ENCODE peak calls at places on chromosomes 4 and X, in six cellular contexts. F, V, C, A, D and J are unnamed samples.

GRCh38 chr4:183344523-183345255 is 22.5 kb upstream of the CLDN24 start:
- DNase-seq in V (no peak), A (no peak), D (no peak), C (no peak), F (no peak), J (no peak)

GRCh38 chr4:156377036-156377700 is 423.5 kb upstream of the CTSO start:
- DNase-seq in C (no peak), V (no peak), F (no peak), A (peak), D (no peak), J (no peak)

GRCh38 chr4:15231265-15232091 is 196.4 kb upstream of the C1QTNF7 start:
- DNase-seq in V (peak), D (peak), C (peak), A (no peak), F (peak), J (peak)

GRCh38 chrX:133495464-133496391 is 80.4 kb upstream of the GPC4 start:
- DNase-seq in C (no peak), A (no peak), V (no peak), F (no peak), D (no peak), J (peak)

GRCh38 chr4:7938513-7939376 is 916 bp downstream of the AFAP1 start:
- DNase-seq in D (no peak), F (peak), V (no peak), A (no peak), C (no peak), J (no peak)

GRCh38 chr4:101232074-101232776 is 115.1 kb downstream of the PPP3CA start:
- DNase-seq in A (peak), F (no peak), V (no peak), C (no peak), D (no peak), J (peak)

GRCh38 chr4:14379148-14379547 is 623.1 kb upstream of the CPEB2 start:
- DNase-seq in F (no peak), C (no peak), V (no peak), A (peak), D (no peak), J (no peak)

GRCh38 chr4:7052923-7053715 is 9.9 kb downstream of the TADA2B start:
- DNase-seq in A (no peak), V (peak), C (peak), D (no peak), F (no peak), J (no peak)

GRCh38 chrX:136735604-136736003 is 45.1 kb downstream of the ARHGEF6 start:
- DNase-seq in C (no peak), D (no peak), A (no peak), F (no peak), V (peak), J (no peak)

GRCh38 chr4:56259595-56259994 is 127.7 kb downstream of the AASDH start:
- DNase-seq in C (no peak), D (no peak), V (no peak), F (no peak), A (no peak), J (no peak)

GRCh38 chr4:101000496-101000895 is 346.8 kb downstream of the PPP3CA start:
- DNase-seq in V (no peak), F (no peak), D (no peak), A (no peak), C (no peak), J (no peak)

GRCh38 chr4:7172508-7172907 is 19.8 kb upstream of the SORCS2 start:
- DNase-seq in D (no peak), C (no peak), V (no peak), A (no peak), F (no peak), J (no peak)

GRCh38 chrX:41474726-41475100 is 27.6 kb downstream of the NYX start:
- DNase-seq in A (no peak), D (no peak), F (no peak), C (no peak), V (no peak), J (no peak)

GRCh38 chrX:95903490-95903889 is 781.2 kb upstream of the DIAPH2 start:
- DNase-seq in D (no peak), C (no peak), F (no peak), V (peak), A (no peak), J (no peak)

GRCh38 chr4:85166318-85166717 is 199.8 kb upstream of the WDFY3 start:
- DNase-seq in D (no peak), V (no peak), A (no peak), C (no peak), F (no peak), J (no peak)

GRCh38 chr4:73615613-73616012 is 4.6 kb downstream of the RASSF6 start:
- DNase-seq in D (no peak), C (no peak), V (no peak), F (no peak), A (no peak), J (no peak)

GRCh38 chr4:5162909-5163508 is 111.7 kb downstream of the STK32B start:
- DNase-seq in F (no peak), C (no peak), V (no peak), A (no peak), D (no peak), J (no peak)

GRCh38 chr4:93660036-93660435 is 168.5 kb upstream of the ATOH1 start:
- DNase-seq in V (no peak), F (no peak), A (no peak), C (no peak), D (no peak), J (no peak)

GRCh38 chr4:158741622-158742021 is 18.4 kb upstream of the PPID start:
- DNase-seq in A (no peak), C (no peak), F (no peak), V (no peak), D (no peak), J (no peak)

GRCh38 chrX:13775837-13776236 is 41.1 kb downstream of the GPM6B start:
- DNase-seq in A (no peak), D (no peak), F (no peak), C (no peak), V (no peak), J (no peak)

GRCh38 chr4:188434686-188435085 is 295.4 kb downstream of the TRIML1 start:
- DNase-seq in F (no peak), V (no peak), C (no peak), A (no peak), D (no peak), J (no peak)

GRCh38 chr4:6840062-6840976 is 57.8 kb downstream of the KIAA0232 start:
- DNase-seq in D (no peak), A (no peak), C (no peak), V (peak), F (no peak), J (peak)

GRCh38 chr4:48017108-48017527 is 546 bp downstream of the NIPAL1 start:
- DNase-seq in F (no peak), C (peak), V (peak), A (no peak), D (no peak), J (no peak)

GRCh38 chr4:183030823-183031222 is 68.2 kb upstream of the WWC2 start:
- DNase-seq in V (no peak), D (no peak), F (no peak), C (no peak), A (no peak), J (no peak)

GRCh38 chr4:188778880-188779279 is 639.6 kb downstream of the TRIML1 start:
- DNase-seq in C (no peak), D (no peak), A (no peak), V (no peak), F (no peak), J (no peak)

GRCh38 chr4:82594466-82594865 is 32.7 kb upstream of the TMEM150C start:
- DNase-seq in V (no peak), D (no peak), F (no peak), A (no peak), C (no peak), J (no peak)

GRCh38 chr4:112189754-112190153 is 41.8 kb upstream of the AP1AR start:
- DNase-seq in D (no peak), F (no peak), A (no peak), V (peak), C (no peak), J (no peak)